ENCODE peak calls at places on chromosomes 16 and 17, in four cellular contexts. One of them, this sample, is unnamed.

GRCh38 chr17:82317394-82318168 is at the start of gene CD7:
- DNase-seq in psoas muscle: no peak
- DNase-seq in adrenal gland: no peak
- DNase-seq in left ventricle myocardium inferior: no peak
- DNase-seq in this sample: peak; percentile 51

GRCh38 chr17:36845916-36846315 is 91.4 kb upstream of the LHX1 start:
- DNase-seq in psoas muscle: no peak
- DNase-seq in left ventricle myocardium inferior: no peak
- DNase-seq in adrenal gland: no peak
- DNase-seq in this sample: no peak

GRCh38 chr16:69106491-69107291 is 1.2 kb downstream of the HAS3 start:
- DNase-seq in adrenal gland: no peak
- DNase-seq in left ventricle myocardium inferior: no peak
- DNase-seq in psoas muscle: no peak
- DNase-seq in this sample: peak; percentile 17

GRCh38 chr16:81001330-81001729 is 5.4 kb downstream of the CMC2 start:
- DNase-seq in adrenal gland: no peak
- DNase-seq in left ventricle myocardium inferior: no peak
- DNase-seq in psoas muscle: no peak
- DNase-seq in this sample: no peak

GRCh38 chr17:73166731-73167581 is 2.1 kb downstream of the SSTR2 start:
- DNase-seq in psoas muscle: no peak
- DNase-seq in adrenal gland: no peak
- DNase-seq in left ventricle myocardium inferior: no peak
- DNase-seq in this sample: no peak

GRCh38 chr17:80101946-80102706 is 745 bp downstream of the GAA start:
- DNase-seq in left ventricle myocardium inferior: no peak
- DNase-seq in adrenal gland: no peak
- DNase-seq in psoas muscle: no peak
- DNase-seq in this sample: peak; percentile 14

GRCh38 chr17:9144502-9145233 is 123.4 kb downstream of the NTN1 start:
- DNase-seq in adrenal gland: no peak
- DNase-seq in left ventricle myocardium inferior: no peak
- DNase-seq in psoas muscle: no peak
- DNase-seq in this sample: peak; percentile 76

GRCh38 chr17:3012926-3013581 is 50.4 kb downstream of the OR1D5 start:
- DNase-seq in adrenal gland: peak; percentile 74
- DNase-seq in left ventricle myocardium inferior: peak; percentile 44
- DNase-seq in psoas muscle: peak; percentile 64
- DNase-seq in this sample: peak; percentile 67

GRCh38 chr17:67506966-67507365 is 129.9 kb downstream of the PITPNC1 start:
- DNase-seq in left ventricle myocardium inferior: no peak
- DNase-seq in adrenal gland: no peak
- DNase-seq in psoas muscle: no peak
- DNase-seq in this sample: no peak

GRCh38 chr17:81837641-81838040 is 2.8 kb upstream of the PPP1R27 start:
- DNase-seq in psoas muscle: peak; percentile 61
- DNase-seq in left ventricle myocardium inferior: no peak
- DNase-seq in adrenal gland: no peak
- DNase-seq in this sample: no peak

GRCh38 chr16:57637424-57637823 is 9.0 kb downstream of the ADGRG1 start:
- DNase-seq in psoas muscle: no peak
- DNase-seq in left ventricle myocardium inferior: peak; percentile 62
- DNase-seq in adrenal gland: peak; percentile 38
- DNase-seq in this sample: no peak

GRCh38 chr16:12652924-12653323 is 150.8 kb downstream of the CPPED1 start:
- DNase-seq in left ventricle myocardium inferior: no peak
- DNase-seq in psoas muscle: no peak
- DNase-seq in adrenal gland: no peak
- DNase-seq in this sample: no peak

GRCh38 chr17:49677933-49678847 is at the start of gene SPOP:
- DNase-seq in adrenal gland: peak; percentile 100
- DNase-seq in left ventricle myocardium inferior: peak; percentile 99
- DNase-seq in psoas muscle: peak; percentile 99
- DNase-seq in this sample: peak; percentile 99

GRCh38 chr17:69363488-69364210 is 36.7 kb upstream of the ABCA5 start:
- DNase-seq in psoas muscle: no peak
- DNase-seq in left ventricle myocardium inferior: no peak
- DNase-seq in adrenal gland: no peak
- DNase-seq in this sample: peak; percentile 56

GRCh38 chr16:8828541-8829165 is 31.0 kb downstream of the PMM2 start:
- DNase-seq in adrenal gland: no peak
- DNase-seq in left ventricle myocardium inferior: no peak
- DNase-seq in psoas muscle: no peak
- DNase-seq in this sample: no peak

GRCh38 chr17:17724991-17725852 is 44.0 kb downstream of the RAI1 start:
- DNase-seq in psoas muscle: no peak
- DNase-seq in left ventricle myocardium inferior: no peak
- DNase-seq in adrenal gland: peak; percentile 65
- DNase-seq in this sample: no peak

GRCh38 chr17:17724307-17724921 is 43.2 kb downstream of the RAI1 start:
- DNase-seq in left ventricle myocardium inferior: no peak
- DNase-seq in psoas muscle: no peak
- DNase-seq in adrenal gland: no peak
- DNase-seq in this sample: no peak

GRCh38 chr17:17726721-17727060 is 45.4 kb downstream of the RAI1 start:
- DNase-seq in adrenal gland: no peak
- DNase-seq in left ventricle myocardium inferior: no peak
- DNase-seq in psoas muscle: no peak
- DNase-seq in this sample: no peak

GRCh38 chr17:17727111-17727659 is 45.9 kb downstream of the RAI1 start:
- DNase-seq in adrenal gland: no peak
- DNase-seq in left ventricle myocardium inferior: no peak
- DNase-seq in psoas muscle: no peak
- DNase-seq in this sample: no peak

DNA sequence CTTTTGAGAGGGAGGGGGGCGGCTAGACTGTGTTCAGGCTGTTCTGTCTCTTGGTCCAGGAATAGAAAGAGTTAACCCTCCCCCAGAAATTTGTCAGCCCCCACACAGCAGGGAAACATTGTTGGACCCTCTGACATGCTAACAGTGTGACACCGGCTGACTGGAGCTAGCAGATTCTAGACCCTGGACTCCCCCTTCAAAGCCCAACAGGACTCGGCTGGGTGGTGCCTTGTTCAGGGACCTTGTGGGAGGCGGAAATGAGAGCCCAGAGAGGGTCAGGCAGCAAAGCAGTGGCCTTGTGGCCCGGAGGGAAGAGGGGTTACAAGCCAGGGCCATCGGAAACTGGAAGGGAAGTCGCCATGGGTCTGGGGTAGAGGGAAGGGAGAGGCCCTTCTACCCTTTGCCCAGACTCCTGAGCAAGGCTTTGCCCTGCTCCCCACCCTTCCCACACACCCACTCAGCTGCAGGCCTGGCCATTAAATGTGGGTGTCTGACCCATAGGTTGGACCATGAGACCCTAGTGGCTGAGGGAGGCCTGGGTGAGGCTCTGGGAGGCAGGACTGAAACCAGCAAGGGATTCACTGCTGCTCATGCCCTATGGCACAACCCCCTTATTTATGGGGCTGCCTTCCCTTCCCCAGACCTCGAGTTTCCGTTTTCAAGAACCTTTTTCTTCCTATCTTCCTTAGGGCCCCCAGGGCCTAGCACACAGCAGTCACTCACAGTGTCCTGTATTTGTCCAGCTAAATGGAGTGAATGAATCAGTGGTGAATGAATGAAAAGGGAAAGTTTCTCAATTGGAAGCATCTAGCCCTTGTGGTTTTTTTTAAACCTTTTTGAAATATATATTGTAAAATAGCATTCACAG is 44.8 kb downstream of the RAI1 start:
- DNase-seq in adrenal gland: no peak
- DNase-seq in psoas muscle: no peak
- DNase-seq in left ventricle myocardium inferior: no peak
- DNase-seq in this sample: no peak
- H3K27ac ChIP-seq in adrenal gland: peak overlapping the region; percentile 87
- H3K27ac ChIP-seq in psoas muscle: no peak overlapping the region
- H3K27ac ChIP-seq in left ventricle myocardium inferior: peak overlapping the region; percentile 54
- H3K27ac ChIP-seq in this sample: no peak overlapping the region

DNA sequence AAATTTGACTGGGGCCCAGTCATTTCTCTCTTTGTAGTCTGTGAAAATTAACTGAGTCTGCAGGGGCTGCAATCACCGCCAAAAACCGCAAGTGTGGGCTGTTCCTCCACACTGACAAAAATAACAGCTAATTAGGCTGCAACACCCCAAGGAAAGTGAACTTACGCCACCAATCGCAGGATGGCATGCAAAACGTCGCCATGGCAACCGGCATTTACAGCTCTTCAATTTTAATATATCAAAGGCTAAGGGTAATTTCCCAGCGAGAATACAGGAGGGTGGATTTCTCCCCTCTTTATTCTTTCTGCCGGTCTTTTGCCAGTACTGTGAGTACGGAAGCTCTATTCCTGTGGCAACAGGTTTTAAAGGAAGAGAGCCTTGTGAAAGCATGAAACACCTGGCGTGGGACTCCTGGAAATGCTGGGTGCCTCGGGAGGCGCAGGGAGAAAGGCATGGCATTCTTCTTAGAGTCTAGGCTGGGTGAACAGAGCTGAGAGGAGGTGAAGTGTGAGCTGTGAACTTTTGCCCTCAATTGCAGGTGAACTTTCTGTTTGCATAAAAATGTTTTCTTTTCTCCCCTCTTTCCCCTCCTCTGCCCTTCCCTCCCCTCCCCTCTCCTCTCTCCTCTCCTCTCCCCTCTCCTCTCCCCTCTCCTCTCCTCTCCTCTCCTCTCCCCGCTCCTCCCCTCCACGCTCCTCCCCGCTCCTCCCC is 399.7 kb downstream of the XYLT1 start:
- DNase-seq in adrenal gland: no peak
- DNase-seq in left ventricle myocardium inferior: no peak
- DNase-seq in psoas muscle: no peak
- DNase-seq in this sample: peak; percentile 47
- H3K4me1 ChIP-seq in adrenal gland: no peaks in the 10 kb centered on the region
- H3K4me1 ChIP-seq in left ventricle myocardium inferior: no peaks in the 10 kb centered on the region
- H3K4me1 ChIP-seq in psoas muscle: no peaks in the 10 kb centered on the region
- H3K4me1 ChIP-seq in this sample: no peaks in the 10 kb centered on the region

GRCh38 chr17:65562206-65562531 is 721 bp upstream of the AXIN2 start:
- DNase-seq in left ventricle myocardium inferior: no peak
- DNase-seq in psoas muscle: no peak
- DNase-seq in adrenal gland: no peak
- DNase-seq in this sample: no peak
- H3K27ac ChIP-seq in left ventricle myocardium inferior: peak overlapping the region; percentile 94
- H3K27ac ChIP-seq in psoas muscle: no peak overlapping the region
- H3K27ac ChIP-seq in adrenal gland: peak overlapping the region; percentile 98
- H3K27ac ChIP-seq in this sample: no peak overlapping the region

GRCh38 chr17:42679001-42679491 is 2.3 kb upstream of the PLEKHH3 start:
- DNase-seq in left ventricle myocardium inferior: no peak
- DNase-seq in adrenal gland: peak; percentile 52
- DNase-seq in psoas muscle: no peak
- DNase-seq in this sample: no peak
- H3K4me1 ChIP-seq in left ventricle myocardium inferior: peaks cover 96% of the 10 kb centered on the region
- H3K4me1 ChIP-seq in adrenal gland: peaks cover 47% of the 10 kb centered on the region
- H3K4me1 ChIP-seq in psoas muscle: peaks cover 53% of the 10 kb centered on the region
- H3K4me1 ChIP-seq in this sample: peaks cover 2% of the 10 kb centered on the region

This sample was measured in small intestine.